ENCODE peak calls at places on chromosomes 12 and 14, in nine cellular contexts. One of them, this sample, is unnamed.

GRCh38 chr12:56461235-56462159 is 6.9 kb upstream of the SPRYD4 start:
- DNase-seq in T-helper 1 cell: no peak
- DNase-seq in stimulated activated CD4-positive, alpha-beta T cell treated with anti-CD3 and anti-CD28 coated beads, TNF-alpha, amount 100 ng/mL, for 24 hours: no peak
- DNase-seq in posterior vena cava: no peak
- DNase-seq in AG10803: no peak
- DNase-seq in progenitor cell of endocrine pancreas: no peak
- DNase-seq in activated T-cell treated with anti-CD3 and anti-CD28 coated beads for 24 hours: no peak
- DNase-seq in RWPE1: peak
- DNase-seq in lower lobe of right lung: no peak
- DNase-seq in this sample: no peak

GRCh38 chr14:54291491-54292191 is 105.2 kb upstream of the CDKN3 start:
- DNase-seq in T-helper 1 cell: no peak
- DNase-seq in stimulated activated CD4-positive, alpha-beta T cell treated with anti-CD3 and anti-CD28 coated beads, TNF-alpha, amount 100 ng/mL, for 24 hours: no peak
- DNase-seq in posterior vena cava: no peak
- DNase-seq in AG10803: peak
- DNase-seq in progenitor cell of endocrine pancreas: peak
- DNase-seq in activated T-cell treated with anti-CD3 and anti-CD28 coated beads for 24 hours: no peak
- DNase-seq in RWPE1: no peak
- DNase-seq in lower lobe of right lung: no peak
- DNase-seq in this sample: no peak

GRCh38 chr12:124217508-124217981 is 77.3 kb upstream of the RFLNA start:
- DNase-seq in T-helper 1 cell: no peak
- DNase-seq in stimulated activated CD4-positive, alpha-beta T cell treated with anti-CD3 and anti-CD28 coated beads, TNF-alpha, amount 100 ng/mL, for 24 hours: no peak
- DNase-seq in posterior vena cava: no peak
- DNase-seq in AG10803: no peak
- DNase-seq in progenitor cell of endocrine pancreas: no peak
- DNase-seq in activated T-cell treated with anti-CD3 and anti-CD28 coated beads for 24 hours: no peak
- DNase-seq in RWPE1: no peak
- DNase-seq in lower lobe of right lung: no peak
- DNase-seq in this sample: no peak

GRCh38 chr14:73744175-73744867 is 30.1 kb upstream of the PNMA1 start:
- DNase-seq in T-helper 1 cell: no peak
- DNase-seq in stimulated activated CD4-positive, alpha-beta T cell treated with anti-CD3 and anti-CD28 coated beads, TNF-alpha, amount 100 ng/mL, for 24 hours: no peak
- DNase-seq in posterior vena cava: no peak
- DNase-seq in AG10803: no peak
- DNase-seq in progenitor cell of endocrine pancreas: no peak
- DNase-seq in activated T-cell treated with anti-CD3 and anti-CD28 coated beads for 24 hours: no peak
- DNase-seq in RWPE1: no peak
- DNase-seq in lower lobe of right lung: no peak
- DNase-seq in this sample: no peak

GRCh38 chr12:68119724-68120211 is 39.8 kb downstream of the IFNG start:
- DNase-seq in T-helper 1 cell: no peak
- DNase-seq in stimulated activated CD4-positive, alpha-beta T cell treated with anti-CD3 and anti-CD28 coated beads, TNF-alpha, amount 100 ng/mL, for 24 hours: peak
- DNase-seq in posterior vena cava: no peak
- DNase-seq in AG10803: no peak
- DNase-seq in progenitor cell of endocrine pancreas: no peak
- DNase-seq in activated T-cell treated with anti-CD3 and anti-CD28 coated beads for 24 hours: peak
- DNase-seq in RWPE1: peak
- DNase-seq in lower lobe of right lung: no peak
- DNase-seq in this sample: peak

GRCh38 chr12:93183940-93184663 is 193.6 kb upstream of the NUDT4 start:
- DNase-seq in T-helper 1 cell: no peak
- DNase-seq in stimulated activated CD4-positive, alpha-beta T cell treated with anti-CD3 and anti-CD28 coated beads, TNF-alpha, amount 100 ng/mL, for 24 hours: no peak
- DNase-seq in posterior vena cava: peak
- DNase-seq in AG10803: peak
- DNase-seq in progenitor cell of endocrine pancreas: no peak
- DNase-seq in activated T-cell treated with anti-CD3 and anti-CD28 coated beads for 24 hours: no peak
- DNase-seq in RWPE1: no peak
- DNase-seq in lower lobe of right lung: no peak
- DNase-seq in this sample: no peak

GRCh38 chr12:80979821-80980220 is 42.1 kb upstream of the LIN7A start:
- DNase-seq in T-helper 1 cell: no peak
- DNase-seq in stimulated activated CD4-positive, alpha-beta T cell treated with anti-CD3 and anti-CD28 coated beads, TNF-alpha, amount 100 ng/mL, for 24 hours: no peak
- DNase-seq in posterior vena cava: no peak
- DNase-seq in AG10803: no peak
- DNase-seq in progenitor cell of endocrine pancreas: no peak
- DNase-seq in activated T-cell treated with anti-CD3 and anti-CD28 coated beads for 24 hours: no peak
- DNase-seq in RWPE1: no peak
- DNase-seq in lower lobe of right lung: no peak
- DNase-seq in this sample: no peak

GRCh38 chr14:31270196-31270772 is 62.7 kb upstream of the HECTD1 start:
- DNase-seq in T-helper 1 cell: no peak
- DNase-seq in stimulated activated CD4-positive, alpha-beta T cell treated with anti-CD3 and anti-CD28 coated beads, TNF-alpha, amount 100 ng/mL, for 24 hours: no peak
- DNase-seq in posterior vena cava: no peak
- DNase-seq in AG10803: no peak
- DNase-seq in progenitor cell of endocrine pancreas: no peak
- DNase-seq in activated T-cell treated with anti-CD3 and anti-CD28 coated beads for 24 hours: no peak
- DNase-seq in RWPE1: no peak
- DNase-seq in lower lobe of right lung: peak
- DNase-seq in this sample: no peak

GRCh38 chr12:131643581-131644452 is 67.1 kb upstream of the SFSWAP start:
- DNase-seq in T-helper 1 cell: no peak
- DNase-seq in stimulated activated CD4-positive, alpha-beta T cell treated with anti-CD3 and anti-CD28 coated beads, TNF-alpha, amount 100 ng/mL, for 24 hours: no peak
- DNase-seq in posterior vena cava: no peak
- DNase-seq in AG10803: no peak
- DNase-seq in progenitor cell of endocrine pancreas: no peak
- DNase-seq in activated T-cell treated with anti-CD3 and anti-CD28 coated beads for 24 hours: no peak
- DNase-seq in RWPE1: no peak
- DNase-seq in lower lobe of right lung: no peak
- DNase-seq in this sample: no peak

GRCh38 chr12:8953773-8954402 is 4.4 kb upstream of the M6PR start:
- DNase-seq in T-helper 1 cell: peak
- DNase-seq in stimulated activated CD4-positive, alpha-beta T cell treated with anti-CD3 and anti-CD28 coated beads, TNF-alpha, amount 100 ng/mL, for 24 hours: no peak
- DNase-seq in posterior vena cava: no peak
- DNase-seq in AG10803: no peak
- DNase-seq in progenitor cell of endocrine pancreas: no peak
- DNase-seq in activated T-cell treated with anti-CD3 and anti-CD28 coated beads for 24 hours: peak
- DNase-seq in RWPE1: no peak
- DNase-seq in lower lobe of right lung: no peak
- DNase-seq in this sample: peak

GRCh38 chr14:96271421-96271762 is 15.4 kb downstream of the BDKRB1 start:
- DNase-seq in T-helper 1 cell: no peak
- DNase-seq in stimulated activated CD4-positive, alpha-beta T cell treated with anti-CD3 and anti-CD28 coated beads, TNF-alpha, amount 100 ng/mL, for 24 hours: no peak
- DNase-seq in posterior vena cava: no peak
- DNase-seq in AG10803: no peak
- DNase-seq in progenitor cell of endocrine pancreas: no peak
- DNase-seq in activated T-cell treated with anti-CD3 and anti-CD28 coated beads for 24 hours: no peak
- DNase-seq in RWPE1: peak
- DNase-seq in lower lobe of right lung: no peak
- DNase-seq in this sample: no peak

GRCh38 chr14:65299837-65300236 is 112.7 kb upstream of the FUT8 start:
- DNase-seq in T-helper 1 cell: no peak
- DNase-seq in stimulated activated CD4-positive, alpha-beta T cell treated with anti-CD3 and anti-CD28 coated beads, TNF-alpha, amount 100 ng/mL, for 24 hours: no peak
- DNase-seq in posterior vena cava: no peak
- DNase-seq in AG10803: no peak
- DNase-seq in progenitor cell of endocrine pancreas: no peak
- DNase-seq in activated T-cell treated with anti-CD3 and anti-CD28 coated beads for 24 hours: no peak
- DNase-seq in RWPE1: no peak
- DNase-seq in lower lobe of right lung: no peak
- DNase-seq in this sample: no peak

GRCh38 chr12:47979686-47980085 is 16.3 kb downstream of the TMEM106C start:
- DNase-seq in T-helper 1 cell: no peak
- DNase-seq in stimulated activated CD4-positive, alpha-beta T cell treated with anti-CD3 and anti-CD28 coated beads, TNF-alpha, amount 100 ng/mL, for 24 hours: no peak
- DNase-seq in posterior vena cava: peak
- DNase-seq in AG10803: no peak
- DNase-seq in progenitor cell of endocrine pancreas: no peak
- DNase-seq in activated T-cell treated with anti-CD3 and anti-CD28 coated beads for 24 hours: no peak
- DNase-seq in RWPE1: no peak
- DNase-seq in lower lobe of right lung: no peak
- DNase-seq in this sample: no peak

GRCh38 chr14:104547310-104547997 is 32.1 kb upstream of the C14orf180 start:
- DNase-seq in T-helper 1 cell: no peak
- DNase-seq in stimulated activated CD4-positive, alpha-beta T cell treated with anti-CD3 and anti-CD28 coated beads, TNF-alpha, amount 100 ng/mL, for 24 hours: no peak
- DNase-seq in posterior vena cava: peak
- DNase-seq in AG10803: no peak
- DNase-seq in progenitor cell of endocrine pancreas: no peak
- DNase-seq in activated T-cell treated with anti-CD3 and anti-CD28 coated beads for 24 hours: no peak
- DNase-seq in RWPE1: no peak
- DNase-seq in lower lobe of right lung: no peak
- DNase-seq in this sample: no peak

GRCh38 chr14:32408018-32408417 is 78.9 kb downstream of the AKAP6 start:
- DNase-seq in T-helper 1 cell: no peak
- DNase-seq in stimulated activated CD4-positive, alpha-beta T cell treated with anti-CD3 and anti-CD28 coated beads, TNF-alpha, amount 100 ng/mL, for 24 hours: no peak
- DNase-seq in posterior vena cava: no peak
- DNase-seq in AG10803: no peak
- DNase-seq in progenitor cell of endocrine pancreas: no peak
- DNase-seq in activated T-cell treated with anti-CD3 and anti-CD28 coated beads for 24 hours: no peak
- DNase-seq in RWPE1: no peak
- DNase-seq in lower lobe of right lung: no peak
- DNase-seq in this sample: no peak

GRCh38 chr12:5088586-5089264 is 45.0 kb downstream of the KCNA5 start:
- DNase-seq in T-helper 1 cell: no peak
- DNase-seq in stimulated activated CD4-positive, alpha-beta T cell treated with anti-CD3 and anti-CD28 coated beads, TNF-alpha, amount 100 ng/mL, for 24 hours: no peak
- DNase-seq in posterior vena cava: no peak
- DNase-seq in AG10803: peak
- DNase-seq in progenitor cell of endocrine pancreas: no peak
- DNase-seq in activated T-cell treated with anti-CD3 and anti-CD28 coated beads for 24 hours: no peak
- DNase-seq in RWPE1: no peak
- DNase-seq in lower lobe of right lung: no peak
- DNase-seq in this sample: no peak

GRCh38 chr14:30651934-30652333 is 29.8 kb downstream of the SCFD1 start:
- DNase-seq in T-helper 1 cell: no peak
- DNase-seq in stimulated activated CD4-positive, alpha-beta T cell treated with anti-CD3 and anti-CD28 coated beads, TNF-alpha, amount 100 ng/mL, for 24 hours: no peak
- DNase-seq in posterior vena cava: no peak
- DNase-seq in AG10803: no peak
- DNase-seq in progenitor cell of endocrine pancreas: no peak
- DNase-seq in activated T-cell treated with anti-CD3 and anti-CD28 coated beads for 24 hours: no peak
- DNase-seq in RWPE1: no peak
- DNase-seq in lower lobe of right lung: no peak
- DNase-seq in this sample: no peak

GRCh38 chr12:122355702-122356101 is 66.8 kb downstream of the CLIP1 start:
- DNase-seq in T-helper 1 cell: no peak
- DNase-seq in stimulated activated CD4-positive, alpha-beta T cell treated with anti-CD3 and anti-CD28 coated beads, TNF-alpha, amount 100 ng/mL, for 24 hours: no peak
- DNase-seq in posterior vena cava: no peak
- DNase-seq in AG10803: no peak
- DNase-seq in progenitor cell of endocrine pancreas: no peak
- DNase-seq in activated T-cell treated with anti-CD3 and anti-CD28 coated beads for 24 hours: no peak
- DNase-seq in RWPE1: no peak
- DNase-seq in lower lobe of right lung: no peak
- DNase-seq in this sample: no peak

GRCh38 chr14:99347561-99347960 is 75.6 kb upstream of the BCL11B start:
- DNase-seq in T-helper 1 cell: no peak
- DNase-seq in stimulated activated CD4-positive, alpha-beta T cell treated with anti-CD3 and anti-CD28 coated beads, TNF-alpha, amount 100 ng/mL, for 24 hours: no peak
- DNase-seq in posterior vena cava: peak
- DNase-seq in AG10803: no peak
- DNase-seq in progenitor cell of endocrine pancreas: no peak
- DNase-seq in activated T-cell treated with anti-CD3 and anti-CD28 coated beads for 24 hours: no peak
- DNase-seq in RWPE1: no peak
- DNase-seq in lower lobe of right lung: no peak
- DNase-seq in this sample: no peak

GRCh38 chr12:67415473-67415872 is 146.3 kb downstream of the CAND1 start:
- DNase-seq in T-helper 1 cell: no peak
- DNase-seq in stimulated activated CD4-positive, alpha-beta T cell treated with anti-CD3 and anti-CD28 coated beads, TNF-alpha, amount 100 ng/mL, for 24 hours: no peak
- DNase-seq in posterior vena cava: no peak
- DNase-seq in AG10803: peak
- DNase-seq in progenitor cell of endocrine pancreas: no peak
- DNase-seq in activated T-cell treated with anti-CD3 and anti-CD28 coated beads for 24 hours: no peak
- DNase-seq in RWPE1: no peak
- DNase-seq in lower lobe of right lung: no peak
- DNase-seq in this sample: no peak

GRCh38 chr12:110556705-110557104 is 26.4 kb downstream of the PPTC7 start:
- DNase-seq in T-helper 1 cell: no peak
- DNase-seq in stimulated activated CD4-positive, alpha-beta T cell treated with anti-CD3 and anti-CD28 coated beads, TNF-alpha, amount 100 ng/mL, for 24 hours: no peak
- DNase-seq in posterior vena cava: no peak
- DNase-seq in AG10803: no peak
- DNase-seq in progenitor cell of endocrine pancreas: no peak
- DNase-seq in activated T-cell treated with anti-CD3 and anti-CD28 coated beads for 24 hours: no peak
- DNase-seq in RWPE1: no peak
- DNase-seq in lower lobe of right lung: no peak
- DNase-seq in this sample: no peak